ENCODE peak calls at places on chromosomes 7 and 10, in four cellular contexts. P, L, I and R are unnamed samples.

GRCh38 chr10:98269435-98269912 is 1.5 kb upstream of the LOXL4 start:
- DNase-seq in I (no peak), L (peak), P (peak), R (peak)

GRCh38 chr7:2040201-2040892 is 192.4 kb downstream of the MAD1L1 start:
- DNase-seq in L (peak), P (no peak), I (no peak), R (no peak)

GRCh38 chr7:118583651-118584050 is 359.1 kb downstream of the ANKRD7 start:
- DNase-seq in P (no peak), L (no peak), I (no peak), R (no peak)

GRCh38 chr10:43682956-43683355 is 34.3 kb upstream of the ZNF32 start:
- DNase-seq in L (no peak), I (no peak), P (no peak), R (no peak)

GRCh38 chr10:72133517-72133916 is 45.2 kb upstream of the SPOCK2 start:
- DNase-seq in P (no peak), I (peak), L (no peak), R (no peak)

GRCh38 chr7:44378744-44379143 is 53.4 kb upstream of the CAMK2B start:
- DNase-seq in I (no peak), P (no peak), L (no peak), R (no peak)

GRCh38 chr10:24456319-24456718 is 247.4 kb downstream of the KIAA1217 start:
- DNase-seq in I (no peak), P (no peak), L (no peak), R (no peak)

GRCh38 chr10:62442894-62443674 is 68.9 kb downstream of the ZNF365 start:
- DNase-seq in P (no peak), L (no peak), I (no peak), R (no peak)

GRCh38 chr10:75508239-75508813 is 76.9 kb downstream of the LRMDA start:
- DNase-seq in P (peak), L (no peak), I (no peak), R (no peak)

GRCh38 chr10:43816351-43817321 is 168.0 kb upstream of the ZNF32 start:
- DNase-seq in I (peak), L (peak), P (peak), R (no peak)

GRCh38 chr7:32676249-32676941 is 181.1 kb downstream of the AVL9 start:
- DNase-seq in L (no peak), P (no peak), I (no peak), R (no peak)

GRCh38 chr7:408651-409343 is 110.8 kb downstream of the PDGFA start:
- DNase-seq in I (no peak), L (no peak), P (no peak), R (no peak)

GRCh38 chr7:102916426-102916825 is 3.6 kb downstream of the LRRC17 start:
- DNase-seq in P (no peak), I (no peak), L (no peak), R (no peak)

GRCh38 chr10:77104459-77104980 is 533.1 kb downstream of the KCNMA1 start:
- DNase-seq in L (peak), P (no peak), I (no peak), R (no peak)

GRCh38 chr10:30413996-30414576 is 19.9 kb upstream of the MAP3K8 start:
- DNase-seq in P (peak), L (no peak), I (no peak), R (peak)

GRCh38 chr10:31618541-31619291 is 299.7 kb downstream of the ZEB1 start:
- DNase-seq in L (peak), P (no peak), I (no peak), R (no peak)

GRCh38 chr10:76178561-76179292 is 747.3 kb downstream of the LRMDA start:
- DNase-seq in I (no peak), L (no peak), P (no peak), R (no peak)